ENCODE peak calls at places on chromosomes 2 and 18, in four cellular contexts. L, I, T and U are unnamed samples.

GRCh38 chr2:584863-585823 is 92.1 kb downstream of the TMEM18 start:
- DNase-seq in L (no peak), I (no peak), T (no peak), U (no peak)

GRCh38 chr2:222054813-222055212 is 244.0 kb downstream of the PAX3 start:
- DNase-seq in L (no peak), I (no peak), T (no peak), U (no peak)

GRCh38 chr2:156909983-156910382 is 347.5 kb upstream of the GALNT5 start:
- DNase-seq in L (no peak), I (no peak), T (no peak), U (no peak)

GRCh38 chr2:170122883-170123547 is 54.9 kb upstream of the MYO3B start:
- DNase-seq in L (no peak), I (peak), T (no peak), U (no peak)

GRCh38 chr2:166661391-166661790 is 167.3 kb upstream of the SCN7A start:
- DNase-seq in L (no peak), I (no peak), T (no peak), U (no peak)

GRCh38 chr2:231614559-231615057 is 21.9 kb downstream of the TEX44 start:
- DNase-seq in L (peak), I (no peak), T (no peak), U (no peak)

GRCh38 chr2:221501210-221501882 is 70.8 kb downstream of the EPHA4 start:
- DNase-seq in L (no peak), I (no peak), T (no peak), U (no peak)

GRCh38 chr2:60852282-60852860 is 29.0 kb upstream of the REL start:
- DNase-seq in L (no peak), I (no peak), T (no peak), U (no peak)

GRCh38 chr2:54808642-54809041 is 85.2 kb downstream of the EML6 start:
- DNase-seq in L (no peak), I (no peak), T (no peak), U (no peak)

GRCh38 chr2:234725528-234726264 is 226.1 kb upstream of the SH3BP4 start:
- DNase-seq in L (no peak), I (no peak), T (no peak), U (no peak)

GRCh38 chr2:157662401-157662800 is 33.7 kb upstream of the ACVR1C start:
- DNase-seq in L (no peak), I (no peak), T (no peak), U (no peak)

GRCh38 chr2:158766524-158766923 is 28.6 kb upstream of the DAPL1 start:
- DNase-seq in L (no peak), I (no peak), T (no peak), U (no peak)

GRCh38 chr2:237691908-237692600 is 64.7 kb downstream of the LRRFIP1 start:
- DNase-seq in L (peak), I (peak), T (peak), U (peak)

GRCh38 chr18:5839102-5839501 is 56.2 kb downstream of the TMEM200C start:
- DNase-seq in L (no peak), I (no peak), T (no peak), U (no peak)

GRCh38 chr2:98884658-98885057 is 51.4 kb downstream of the CRACDL start:
- DNase-seq in L (no peak), I (no peak), T (no peak), U (no peak)

GRCh38 chr2:134408791-134409190 is 154.9 kb downstream of the MGAT5 start:
- DNase-seq in L (no peak), I (no peak), T (no peak), U (no peak)

GRCh38 chr2:188965554-188965953 is 8.6 kb upstream of the COL3A1 start:
- DNase-seq in L (no peak), I (no peak), T (no peak), U (no peak)

GRCh38 chr2:231016576-231017249 is 20.6 kb upstream of the C2orf72 start:
- DNase-seq in L (no peak), I (no peak), T (no peak), U (no peak)

GRCh38 chr2:105517814-105518705 is 119.2 kb upstream of the FHL2 start:
- DNase-seq in L (peak), I (no peak), T (no peak), U (peak)

GRCh38 chr2:105744909-105745853 is at the start of gene NCK2:
- DNase-seq in L (peak), I (no peak), T (peak), U (no peak)

GRCh38 chr2:96537066-96537733 is 648 bp downstream of the ARID5A start:
- DNase-seq in L (peak), I (no peak), T (peak), U (no peak)

GRCh38 chr2:72954376-72955187 is 37.3 kb downstream of the EMX1 start:
- DNase-seq in L (no peak), I (no peak), T (no peak), U (no peak)

GRCh38 chr2:191246820-191247380 is 1.7 kb downstream of the MYO1B start:
- DNase-seq in L (peak), I (no peak), T (no peak), U (no peak)

DNA sequence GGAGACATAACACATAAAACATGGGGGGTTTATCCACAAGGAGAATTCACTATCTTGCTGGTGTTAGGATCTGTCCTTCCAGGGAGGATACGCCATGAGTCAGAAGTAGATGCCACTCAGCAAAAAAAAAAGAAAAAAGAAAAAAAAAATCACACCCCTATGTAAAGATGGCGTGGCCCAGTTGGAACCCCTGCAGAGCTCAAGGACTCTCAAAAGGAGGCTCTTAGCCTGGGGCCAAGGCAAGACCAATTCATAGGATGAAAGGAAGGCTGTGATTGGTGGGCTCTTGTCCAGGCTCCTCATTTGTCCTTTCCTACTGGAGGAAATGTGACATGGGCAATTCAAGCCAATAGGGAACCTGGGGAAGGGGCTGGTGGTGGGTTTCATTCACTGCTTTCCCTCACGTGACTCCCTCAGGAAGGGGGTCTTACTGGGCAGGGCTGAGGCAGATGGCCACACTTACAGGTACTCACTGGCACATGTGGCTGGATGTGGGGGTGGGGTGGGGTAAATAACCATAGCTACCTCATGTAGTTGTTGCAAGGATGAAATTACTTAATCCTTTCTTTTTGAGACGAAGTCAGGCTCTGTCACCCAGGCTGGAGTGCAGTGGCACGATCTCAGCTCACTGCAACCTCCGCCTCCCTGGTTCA is 38.7 kb upstream of the HAAO start:
- DNase-seq in L (no peak), I (no peak), T (peak), U (peak)
- TF ChIP-seq JUND in L (no peak), I (no peak), T (no peak), U (no peak)

GRCh38 chr2:111169924-111170323 is 49.2 kb downstream of the BCL2L11 start:
- DNase-seq in L (no peak), I (no peak), T (no peak), U (no peak)

GRCh38 chr2:111167238-111168162 is 46.8 kb downstream of the BCL2L11 start:
- DNase-seq in L (no peak), I (no peak), T (no peak), U (no peak)

GRCh38 chr2:111166115-111166514 is 45.4 kb downstream of the BCL2L11 start:
- DNase-seq in L (no peak), I (no peak), T (no peak), U (no peak)

GRCh38 chr2:111169268-111169667 is 48.6 kb downstream of the BCL2L11 start:
- DNase-seq in L (no peak), I (no peak), T (no peak), U (no peak)

DNA sequence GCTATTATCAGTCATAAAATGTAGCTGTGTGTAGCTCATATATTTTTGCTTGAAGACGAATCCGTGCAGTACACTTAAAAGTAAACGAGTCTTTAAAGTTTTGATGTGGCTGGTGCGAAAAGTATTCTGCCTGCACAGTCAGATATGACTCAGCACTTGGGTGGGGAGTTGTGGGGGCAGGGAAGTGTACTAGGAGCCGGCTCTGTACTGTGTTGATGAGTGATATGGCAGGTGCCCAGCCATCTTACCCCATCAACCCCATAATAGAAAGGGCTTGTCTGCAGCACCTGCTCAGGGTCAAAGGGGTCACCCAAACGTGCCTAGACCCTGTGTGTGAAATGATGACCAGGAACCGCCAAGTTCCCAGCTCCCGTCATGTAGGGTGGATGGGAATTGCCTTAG is 47.8 kb downstream of the BCL2L11 start:
- DNase-seq in L (no peak), I (peak), T (peak), U (no peak)
- TF ChIP-seq JUND in L (peak), I (peak), T (peak), U (no peak)

GRCh38 chr2:151150325-151150724 is 111.3 kb downstream of the RBM43 start:
- DNase-seq in L (no peak), I (no peak), T (no peak), U (no peak)
- TF ChIP-seq JUND in L (no peak), I (no peak), T (no peak), U (no peak)

DNA sequence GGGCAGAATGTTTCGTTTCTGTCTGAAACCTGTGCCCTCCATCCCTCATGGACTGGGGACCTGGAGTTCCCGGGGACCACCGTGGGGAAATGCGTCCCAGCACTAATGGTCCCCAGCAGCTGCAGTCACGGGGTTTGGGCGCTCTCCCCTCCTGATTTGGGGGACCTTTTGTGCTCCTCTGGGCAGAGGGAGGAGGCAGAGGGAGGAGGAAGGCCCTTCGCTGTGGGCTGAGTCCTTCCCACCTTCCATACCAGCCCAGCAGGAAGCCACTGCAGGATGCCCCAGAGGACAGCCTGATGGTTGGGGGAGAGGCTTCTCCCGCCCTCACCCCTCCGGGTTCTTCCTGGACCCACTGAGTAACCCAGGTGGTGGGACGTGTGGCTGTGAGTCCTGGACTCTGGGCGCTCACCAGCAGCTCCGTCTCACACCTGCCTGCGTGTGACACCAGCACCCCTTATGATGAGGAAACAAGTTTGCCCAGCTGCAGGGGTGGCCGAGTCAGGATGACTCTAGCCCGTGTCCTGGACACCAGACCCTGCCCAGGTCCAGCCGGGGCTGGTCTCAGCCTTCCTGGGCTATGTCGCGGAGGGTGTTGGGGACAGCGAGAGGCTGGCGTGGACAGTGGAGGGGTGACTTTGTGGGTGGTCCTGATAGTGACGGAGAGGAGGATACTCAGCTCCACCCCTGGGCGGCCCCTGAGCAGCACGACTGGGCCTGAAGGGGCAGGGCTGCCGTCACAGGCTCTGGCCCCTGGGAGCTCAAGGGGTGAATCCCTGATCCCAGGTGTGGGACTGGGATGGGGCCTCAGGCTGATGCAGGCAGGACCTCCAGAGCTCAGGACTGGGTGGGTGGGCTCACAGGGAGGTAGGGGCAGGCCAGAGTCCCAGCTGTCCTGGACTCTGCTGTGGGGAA is 3.5 kb downstream of the GPR35 start:
- DNase-seq in L (peak), I (no peak), T (no peak), U (no peak)
- TF ChIP-seq JUND in L (no peak), I (no peak), T (no peak), U (no peak)

GRCh38 chr18:79572848-79573451 is 106.7 kb upstream of the CTDP1 start:
- DNase-seq in L (no peak), I (no peak), T (no peak), U (no peak)
- TF ChIP-seq JUND in L (no peak), I (no peak), T (no peak), U (no peak)

GRCh38 chr18:74288041-74288440 is 3.7 kb downstream of the CYB5A start:
- DNase-seq in L (no peak), I (no peak), T (no peak), U (no peak)

GRCh38 chr18:74288730-74289129 is 3.0 kb downstream of the CYB5A start:
- DNase-seq in L (no peak), I (no peak), T (no peak), U (no peak)

GRCh38 chr18:74283646-74284045 is 8.1 kb downstream of the CYB5A start:
- DNase-seq in L (no peak), I (no peak), T (no peak), U (no peak)

GRCh38 chr18:74284501-74285004 is 7.2 kb downstream of the CYB5A start:
- DNase-seq in L (peak), I (no peak), T (no peak), U (no peak)

DNA sequence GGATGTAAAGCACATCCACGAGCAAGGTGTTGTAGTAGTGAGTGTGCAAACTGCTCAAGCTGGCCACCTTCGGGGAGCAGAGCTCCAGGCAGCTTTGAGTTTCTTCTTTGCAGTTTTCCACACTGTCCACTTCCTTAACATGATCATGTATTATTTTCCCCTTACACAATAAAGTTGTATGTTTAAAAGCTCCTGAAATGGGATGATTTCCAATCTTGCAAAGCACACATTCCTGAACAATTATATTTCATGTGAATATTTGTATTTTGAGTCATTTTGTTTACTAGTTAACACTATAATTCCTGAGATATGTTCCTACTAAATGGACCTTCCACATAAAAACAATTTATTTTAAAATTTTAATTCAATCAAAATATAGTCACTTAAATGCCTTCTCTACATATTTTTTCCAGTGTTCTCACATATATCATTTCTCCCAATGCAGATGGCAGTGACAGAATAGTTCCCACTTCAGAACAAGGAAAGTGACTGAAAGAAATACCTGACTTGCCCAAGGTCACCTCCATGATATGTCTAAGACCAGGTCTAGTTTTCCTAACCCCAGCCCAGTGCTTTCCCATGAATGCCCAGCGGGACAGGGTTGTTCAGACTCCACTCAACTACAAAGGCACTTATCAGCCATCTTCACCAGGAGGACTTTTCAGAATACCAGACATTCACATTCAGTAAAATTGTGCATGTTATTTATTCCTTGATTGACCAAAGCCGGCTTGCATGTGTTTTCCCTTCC is 5.5 kb downstream of the CYB5A start:
- DNase-seq in L (no peak), I (no peak), T (no peak), U (no peak)
- TF ChIP-seq JUND in L (no peak), I (no peak), T (no peak), U (no peak)

DNA sequence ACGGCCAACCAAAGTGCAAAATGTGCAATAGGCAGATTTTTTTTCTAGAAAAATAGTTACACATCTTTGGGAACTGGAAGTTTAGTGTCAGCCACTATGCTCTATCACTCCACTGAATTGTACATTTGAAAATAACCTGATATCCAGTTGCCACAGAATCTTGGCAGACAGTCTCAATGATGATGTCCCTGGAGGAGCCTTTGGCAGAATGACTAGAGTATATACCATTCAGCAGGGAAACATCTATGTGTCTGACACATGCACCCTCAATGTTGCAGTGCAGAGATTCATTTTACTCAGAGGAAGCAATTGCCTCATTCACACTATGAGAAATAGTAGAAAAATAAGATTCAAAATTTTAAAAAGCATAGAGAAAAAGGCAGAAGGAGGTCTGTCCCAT is 475.8 kb downstream of the LRRTM4 start:
- DNase-seq in L (no peak), I (no peak), T (no peak), U (no peak)
- TF ChIP-seq JUND in L (no peak), I (no peak), T (no peak), U (no peak)

DNA sequence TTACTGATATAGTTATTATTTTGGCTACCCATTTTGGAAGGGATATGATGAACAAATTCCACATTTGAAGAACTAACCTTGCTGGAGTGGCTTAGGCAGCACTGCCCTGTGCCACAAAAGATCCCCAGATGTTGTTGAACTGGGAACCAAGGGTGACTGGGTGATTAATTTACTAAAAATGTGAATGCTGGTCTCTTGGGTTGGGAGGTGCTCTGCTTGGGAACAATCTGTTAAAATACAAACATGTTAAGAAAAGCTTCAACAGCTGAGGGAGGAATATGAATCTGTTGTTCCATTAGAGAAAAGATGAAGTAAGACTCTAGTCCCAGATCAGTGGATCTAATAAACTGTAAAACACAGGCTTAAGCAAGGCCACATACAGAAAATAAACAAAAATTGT is 1860.1 kb downstream of the SUCLG1 start:
- DNase-seq in L (no peak), I (no peak), T (no peak), U (no peak)
- TF ChIP-seq JUND in L (no peak), I (no peak), T (no peak), U (no peak)

GRCh38 chr2:108184421-108184820 is 55.3 kb upstream of the SULT1C3 start:
- DNase-seq in L (peak), I (peak), T (peak), U (peak)
- TF ChIP-seq JUND in L (no peak), I (no peak), T (no peak), U (no peak)

GRCh38 chr18:49048361-49048760 is 97.6 kb upstream of the SMAD7 start:
- DNase-seq in L (no peak), I (no peak), T (no peak), U (no peak)
- TF ChIP-seq JUND in L (no peak), I (no peak), T (no peak), U (no peak)